ENCODE peak calls at places on chromosomes 1 and 21, in eight cellular contexts. T, S, J, V, O, D, H and A are unnamed samples.

GRCh38 chr1:76144233-76144632 is 69.7 kb downstream of the ST6GALNAC3 start:
- DNase-seq in H (no peak), V (no peak), O (no peak), D (no peak), T (no peak), J (no peak), S (no peak), A (no peak)

GRCh38 chr1:4422496-4423289 is 231.7 kb upstream of the AJAP1 start:
- DNase-seq in J (no peak), V (no peak), H (no peak), S (no peak), O (peak; percentile 24), D (no peak), T (no peak), A (no peak)

GRCh38 chr1:230355594-230355993 is 70.5 kb downstream of the PGBD5 start:
- DNase-seq in T (no peak), D (no peak), S (no peak), O (no peak), J (no peak), H (no peak), V (no peak), A (no peak)

GRCh38 chr1:2300004-2300771 is 72.1 kb downstream of the SKI start:
- DNase-seq in T (no peak), V (no peak), J (no peak), O (peak; percentile 90), S (no peak), D (no peak), H (peak; percentile 70), A (no peak)

GRCh38 chr1:99546432-99547416 is 99.2 kb upstream of the PALMD start:
- DNase-seq in O (no peak), V (peak; percentile 22), D (no peak), T (no peak), S (no peak), H (no peak), J (no peak), A (peak; percentile 20)

GRCh38 chr1:6011161-6011945 is 19.1 kb upstream of the NPHP4 start:
- DNase-seq in S (no peak), O (no peak), V (no peak), D (no peak), H (no peak), T (no peak), J (no peak), A (peak; percentile 22)

GRCh38 chr1:91830242-91831131 is 55.5 kb downstream of the TGFBR3 start:
- DNase-seq in V (peak; percentile 95), D (no peak), H (no peak), S (peak; percentile 51), J (peak; percentile 4), T (no peak), O (no peak), A (peak; percentile 94)

GRCh38 chr1:1435094-1435903 is at the start of gene VWA1:
- DNase-seq in H (peak; percentile 50), J (peak; percentile 76), T (peak; percentile 26), V (peak; percentile 55), O (peak; percentile 86), D (peak; percentile 76), S (peak; percentile 34), A (no peak)

GRCh38 chr1:116909511-116910378 is at the start of gene PTGFRN:
- DNase-seq in D (no peak), H (no peak), T (peak; percentile 35), V (peak; percentile 65), J (peak; percentile 30), S (peak; percentile 49), O (peak; percentile 64), A (peak; percentile 18)

GRCh38 chr21:44846485-44847260 is 26.8 kb downstream of the PTTG1IP start:
- DNase-seq in T (no peak), J (no peak), O (peak; percentile 70), V (peak; percentile 61), S (no peak), H (no peak), D (peak; percentile 54), A (no peak)

GRCh38 chr1:176241385-176242015 is 34.4 kb upstream of the COP1 start:
- DNase-seq in D (no peak), T (peak; percentile 22), J (no peak), S (peak; percentile 44), V (peak; percentile 89), O (no peak), H (no peak), A (no peak)

GRCh38 chr21:46304955-46305354 is 18.7 kb downstream of the C21orf58 start:
- DNase-seq in T (no peak), J (no peak), S (no peak), O (no peak), V (no peak), H (no peak), D (no peak), A (no peak)

GRCh38 chr1:45473302-45473701 is 17.7 kb downstream of the TESK2 start:
- DNase-seq in H (no peak), J (no peak), D (no peak), V (no peak), S (no peak), O (no peak), T (no peak), A (no peak)

GRCh38 chr1:224524679-224525078 is 90.1 kb upstream of the WDR26 start:
- DNase-seq in S (no peak), H (no peak), T (no peak), O (no peak), V (peak; percentile 35), J (no peak), D (no peak), A (no peak)

GRCh38 chr1:58064281-58064680 is 482.2 kb downstream of the OMA1 start:
- DNase-seq in V (no peak), S (no peak), H (no peak), O (no peak), D (no peak), T (no peak), J (no peak), A (no peak)

GRCh38 chr1:3009021-3009420 is 12.2 kb upstream of the ACTRT2 start:
- DNase-seq in O (no peak), V (no peak), D (no peak), T (no peak), J (no peak), H (no peak), S (no peak), A (no peak)

GRCh38 chr1:33306561-33307493 is 14.1 kb downstream of the A3GALT2 start:
- DNase-seq in T (no peak), D (no peak), H (no peak), S (no peak), O (no peak), J (no peak), V (no peak), A (no peak)

GRCh38 chr1:212525479-212526110 is 83.0 kb upstream of the ATF3 start:
- DNase-seq in T (no peak), O (no peak), V (peak; percentile 23), S (no peak), D (no peak), H (no peak), J (no peak), A (no peak)

GRCh38 chr1:180266275-180267210 is 36.5 kb downstream of the LHX4 start:
- DNase-seq in T (no peak), J (no peak), V (no peak), O (no peak), D (no peak), H (no peak), S (no peak), A (no peak)

GRCh38 chr21:36236052-36236730 is 79.6 kb downstream of the DOP1B start:
- DNase-seq in O (no peak), H (no peak), S (no peak), V (no peak), T (no peak), J (no peak), D (no peak), A (no peak)

GRCh38 chr1:197671920-197672319 is 103.4 kb downstream of the DENND1B start:
- DNase-seq in T (no peak), H (no peak), D (no peak), O (no peak), J (no peak), S (no peak), V (no peak), A (no peak)

GRCh38 chr1:17274186-17275170 is 25.6 kb downstream of the PADI3 start:
- DNase-seq in V (peak; percentile 26), J (peak; percentile 5), D (peak; percentile 43), S (peak; percentile 33), O (peak; percentile 65), T (no peak), H (no peak), A (no peak)

GRCh38 chr1:53299233-53299632 is 28.6 kb downstream of the LRP8 start:
- DNase-seq in V (no peak), O (no peak), D (no peak), H (no peak), T (no peak), S (no peak), J (no peak), A (no peak)

GRCh38 chr21:28644762-28645161 is 347.9 kb downstream of the LTN1 start:
- DNase-seq in J (no peak), V (peak; percentile 79), S (no peak), D (no peak), H (no peak), T (peak; percentile 26), O (no peak), A (no peak)

GRCh38 chr1:200899451-200899915 is 4.8 kb downstream of the INAVA start:
- DNase-seq in J (no peak), V (no peak), H (no peak), S (no peak), D (no peak), O (peak; percentile 60), T (no peak), A (no peak)

GRCh38 chr1:219692981-219693380 is 80.1 kb upstream of the ZC3H11B start:
- DNase-seq in D (no peak), J (no peak), O (no peak), V (no peak), S (no peak), T (no peak), H (no peak), A (no peak)

GRCh38 chr1:238647877-238648276 is 738.5 kb upstream of the CHRM3 start:
- DNase-seq in T (peak; percentile 95), D (no peak), H (no peak), S (no peak), J (no peak), V (peak; percentile 91), O (no peak), A (no peak)

GRCh38 chr1:97797403-97798183 is 123.2 kb downstream of the DPYD start:
- DNase-seq in T (no peak), D (no peak), S (no peak), J (no peak), H (no peak), V (peak; percentile 25), O (no peak), A (no peak)

GRCh38 chr1:235586413-235586812 is 63.2 kb downstream of the GNG4 start:
- DNase-seq in J (no peak), V (no peak), S (no peak), D (no peak), H (no peak), O (no peak), T (no peak), A (no peak)

GRCh38 chr1:100622966-100623762 is 85.2 kb downstream of the GPR88 start:
- DNase-seq in V (peak; percentile 77), O (no peak), T (no peak), S (no peak), D (no peak), J (no peak), H (no peak), A (no peak)

GRCh38 chr1:89277725-89278124 is 5.1 kb upstream of the GBP5 start:
- DNase-seq in J (no peak), T (no peak), H (no peak), V (peak; percentile 10), O (no peak), D (no peak), S (no peak), A (no peak)

GRCh38 chr1:168328965-168329364 is 48.3 kb downstream of the TBX19 start:
- DNase-seq in S (no peak), V (no peak), H (no peak), O (no peak), T (no peak), D (no peak), J (no peak), A (no peak)

GRCh38 chr1:112629256-112629655 is 9.6 kb downstream of the CAPZA1 start:
- DNase-seq in S (no peak), H (no peak), T (no peak), J (no peak), O (no peak), V (no peak), D (no peak), A (no peak)